ENCODE peak calls at places on chromosomes 4 and X, in four cellular contexts. One of them, this sample, is unnamed. For H3K9me3, the result is how much of the 10 kb centered on the place peaks cover.

GRCh38 chr4:155742310-155743015 is 16.4 kb upstream of the GUCY1B1 start:
- DNase-seq in spleen: no peak
- DNase-seq in mucosa of descending colon: no peak
- DNase-seq in AG04450: no peak
- DNase-seq in this sample: no peak

GRCh38 chr4:86448891-86449290 is 89.0 kb upstream of the MAPK10 start:
- DNase-seq in spleen: no peak
- DNase-seq in mucosa of descending colon: no peak
- DNase-seq in AG04450: no peak
- DNase-seq in this sample: no peak

GRCh38 chrX:155334486-155335316 is at the start of gene CLIC2:
- DNase-seq in spleen: no peak
- DNase-seq in mucosa of descending colon: no peak
- DNase-seq in AG04450: peak
- DNase-seq in this sample: peak

GRCh38 chr4:105555409-105555808 is 3.0 kb downstream of the ARHGEF38 start:
- DNase-seq in spleen: no peak
- DNase-seq in mucosa of descending colon: no peak
- DNase-seq in AG04450: no peak
- DNase-seq in this sample: no peak

GRCh38 chr4:31467781-31468180 is 747.6 kb downstream of the PCDH7 start:
- DNase-seq in spleen: no peak
- DNase-seq in mucosa of descending colon: no peak
- DNase-seq in AG04450: no peak
- DNase-seq in this sample: no peak

GRCh38 chr4:37964734-37965457 is 4.7 kb downstream of the PTTG2 start:
- DNase-seq in spleen: no peak
- DNase-seq in mucosa of descending colon: no peak
- DNase-seq in AG04450: no peak
- DNase-seq in this sample: no peak

GRCh38 chrX:68917799-68918198 is 89.0 kb downstream of the EFNB1 start:
- DNase-seq in spleen: no peak
- DNase-seq in mucosa of descending colon: no peak
- DNase-seq in AG04450: no peak
- DNase-seq in this sample: no peak

GRCh38 chr4:140857111-140857510 is 100.9 kb upstream of the TBC1D9 start:
- DNase-seq in spleen: no peak
- DNase-seq in mucosa of descending colon: no peak
- DNase-seq in AG04450: no peak
- DNase-seq in this sample: no peak

GRCh38 chr4:173516621-173517612 is 13.1 kb downstream of the HAND2 start:
- DNase-seq in spleen: no peak
- DNase-seq in mucosa of descending colon: no peak
- DNase-seq in AG04450: no peak
- DNase-seq in this sample: no peak

GRCh38 chr4:152515678-152516077 is 20.2 kb downstream of the FBXW7 start:
- DNase-seq in spleen: no peak
- DNase-seq in mucosa of descending colon: no peak
- DNase-seq in AG04450: peak
- DNase-seq in this sample: no peak

GRCh38 chr4:72394264-72394663 is 174.8 kb downstream of the ADAMTS3 start:
- DNase-seq in spleen: no peak
- DNase-seq in mucosa of descending colon: no peak
- DNase-seq in AG04450: no peak
- DNase-seq in this sample: no peak

GRCh38 chr4:33482773-33483172 is 2761.5 kb downstream of the ARAP2 start:
- DNase-seq in spleen: no peak
- DNase-seq in mucosa of descending colon: no peak
- DNase-seq in AG04450: no peak
- DNase-seq in this sample: peak

GRCh38 chrX:140467211-140467610 is 37.7 kb downstream of the SOX3 start:
- DNase-seq in spleen: no peak
- DNase-seq in mucosa of descending colon: no peak
- DNase-seq in AG04450: no peak
- DNase-seq in this sample: no peak

GRCh38 chr4:41297832-41298231 is 41.1 kb downstream of the UCHL1 start:
- DNase-seq in spleen: no peak
- DNase-seq in mucosa of descending colon: no peak
- DNase-seq in AG04450: no peak
- DNase-seq in this sample: no peak

GRCh38 chrX:70088281-70088680 is 26.0 kb downstream of the OTUD6A start:
- DNase-seq in spleen: no peak
- DNase-seq in mucosa of descending colon: no peak
- DNase-seq in AG04450: no peak
- DNase-seq in this sample: no peak

GRCh38 chr4:14646831-14647230 is 355.4 kb upstream of the CPEB2 start:
- DNase-seq in spleen: no peak
- DNase-seq in mucosa of descending colon: no peak
- DNase-seq in AG04450: no peak
- DNase-seq in this sample: no peak

GRCh38 chr4:56460085-56460484 is 7.3 kb upstream of the SRP72 start:
- DNase-seq in spleen: no peak
- DNase-seq in mucosa of descending colon: no peak
- DNase-seq in AG04450: no peak
- DNase-seq in this sample: no peak

GRCh38 chr4:55312491-55313101 is 33.4 kb upstream of the SRD5A3 start:
- DNase-seq in spleen: no peak
- DNase-seq in mucosa of descending colon: no peak
- DNase-seq in AG04450: no peak
- DNase-seq in this sample: peak

GRCh38 chr4:40684404-40684803 is 54.7 kb upstream of the RBM47 start:
- DNase-seq in spleen: no peak
- DNase-seq in mucosa of descending colon: no peak
- DNase-seq in AG04450: no peak
- DNase-seq in this sample: no peak

GRCh38 chrX:133590703-133591505 is 175.6 kb upstream of the GPC4 start:
- DNase-seq in spleen: no peak
- DNase-seq in mucosa of descending colon: no peak
- DNase-seq in AG04450: no peak
- DNase-seq in this sample: no peak

GRCh38 chr4:7159923-7160322 is 32.4 kb upstream of the SORCS2 start:
- DNase-seq in spleen: no peak
- DNase-seq in mucosa of descending colon: no peak
- DNase-seq in AG04450: no peak
- DNase-seq in this sample: peak

GRCh38 chrX:24350217-24350616 is 10.2 kb upstream of the SUPT20HL1 start:
- DNase-seq in spleen: no peak
- DNase-seq in mucosa of descending colon: no peak
- DNase-seq in AG04450: no peak
- DNase-seq in this sample: no peak

GRCh38 chr4:143089291-143089690 is 95.4 kb upstream of the USP38 start:
- DNase-seq in spleen: no peak
- DNase-seq in mucosa of descending colon: no peak
- DNase-seq in AG04450: no peak
- DNase-seq in this sample: no peak

GRCh38 chrX:113009837-113010236 is 169.2 kb upstream of the AMOT start:
- DNase-seq in spleen: no peak
- DNase-seq in mucosa of descending colon: no peak
- DNase-seq in AG04450: no peak
- DNase-seq in this sample: no peak

DNA sequence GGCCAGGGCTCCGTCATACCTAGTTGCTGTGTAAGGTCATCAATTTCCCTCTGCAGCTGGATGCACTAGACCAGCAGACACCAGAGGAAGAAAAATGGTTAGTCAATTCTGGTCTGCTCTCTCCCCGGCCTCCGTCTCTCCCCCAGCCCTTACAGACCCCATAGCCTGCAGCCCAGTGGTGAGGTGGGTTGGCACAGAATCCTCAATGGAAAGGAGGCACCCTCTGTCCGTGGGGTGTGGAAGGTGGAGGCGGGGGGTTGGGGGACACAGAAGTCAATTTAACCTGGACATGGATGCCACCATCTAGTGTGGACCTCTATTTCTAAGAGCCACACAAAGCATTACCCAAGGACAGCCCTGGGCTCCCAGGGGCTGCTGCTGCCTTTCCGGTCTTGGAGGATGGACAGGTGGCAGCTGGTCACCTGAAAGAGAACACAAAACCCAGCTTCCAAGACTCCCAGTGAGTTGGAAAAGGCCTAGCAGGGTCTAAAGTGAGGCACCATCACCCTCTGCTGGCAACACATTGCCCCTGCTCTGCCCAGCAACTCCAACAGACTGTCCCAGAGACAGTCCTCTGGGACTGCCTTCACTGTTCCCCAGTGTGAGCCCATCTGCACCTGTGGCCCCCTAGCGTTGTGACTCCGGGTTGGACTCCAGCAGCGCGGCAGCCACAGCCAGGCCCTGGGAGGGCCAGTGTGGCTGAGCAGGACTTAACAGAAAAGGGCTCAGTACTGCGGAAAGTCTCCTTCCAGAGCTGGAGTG is 40.1 kb upstream of the NHSL2 start:
- DNase-seq in spleen: no peak
- DNase-seq in mucosa of descending colon: no peak
- DNase-seq in AG04450: no peak
- DNase-seq in this sample: no peak
- TF ChIP-seq CTCF in spleen: no peak
- TF ChIP-seq CTCF in mucosa of descending colon: no peak
- TF ChIP-seq CTCF in AG04450: peak
- TF ChIP-seq CTCF in this sample: no peak

DNA sequence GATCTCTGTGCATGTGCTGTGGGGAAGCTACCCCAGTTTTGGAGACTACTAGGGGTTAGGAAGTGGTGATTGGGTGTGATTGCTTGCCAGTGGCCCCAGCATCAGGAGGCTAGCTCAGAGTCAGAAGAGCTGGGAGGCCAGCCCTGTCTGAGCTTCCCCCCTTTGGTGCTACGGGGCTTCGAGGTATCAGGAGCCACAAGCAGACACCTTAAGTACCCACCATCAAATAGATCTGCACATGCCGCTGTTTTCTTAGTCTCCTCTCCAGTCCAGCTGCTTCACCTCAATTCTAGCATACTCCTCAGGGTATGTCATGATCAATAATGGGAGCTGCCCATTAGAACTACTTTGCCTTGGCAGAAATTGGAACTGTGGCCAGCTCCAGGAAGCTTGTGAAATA is 10.8 kb upstream of the PPEF1 start:
- DNase-seq in spleen: no peak
- DNase-seq in mucosa of descending colon: no peak
- DNase-seq in AG04450: no peak
- DNase-seq in this sample: no peak
- H3K9me3 ChIP-seq in spleen: under half
- H3K9me3 ChIP-seq in mucosa of descending colon: under half
- H3K9me3 ChIP-seq in AG04450: under half
- H3K9me3 ChIP-seq in this sample: under half

GRCh38 chr4:39235701-39236100 is 53.4 kb downstream of the WDR19 start:
- DNase-seq in spleen: no peak
- DNase-seq in mucosa of descending colon: no peak
- DNase-seq in AG04450: no peak
- DNase-seq in this sample: no peak

GRCh38 chr4:39233114-39233513 is 50.8 kb downstream of the WDR19 start:
- DNase-seq in spleen: no peak
- DNase-seq in mucosa of descending colon: no peak
- DNase-seq in AG04450: no peak
- DNase-seq in this sample: no peak

GRCh38 chr4:39232100-39232499 is 49.8 kb downstream of the WDR19 start:
- DNase-seq in spleen: no peak
- DNase-seq in mucosa of descending colon: no peak
- DNase-seq in AG04450: no peak
- DNase-seq in this sample: no peak

GRCh38 chr4:39235021-39235420 is 52.7 kb downstream of the WDR19 start:
- DNase-seq in spleen: no peak
- DNase-seq in mucosa of descending colon: no peak
- DNase-seq in AG04450: no peak
- DNase-seq in this sample: no peak

DNA sequence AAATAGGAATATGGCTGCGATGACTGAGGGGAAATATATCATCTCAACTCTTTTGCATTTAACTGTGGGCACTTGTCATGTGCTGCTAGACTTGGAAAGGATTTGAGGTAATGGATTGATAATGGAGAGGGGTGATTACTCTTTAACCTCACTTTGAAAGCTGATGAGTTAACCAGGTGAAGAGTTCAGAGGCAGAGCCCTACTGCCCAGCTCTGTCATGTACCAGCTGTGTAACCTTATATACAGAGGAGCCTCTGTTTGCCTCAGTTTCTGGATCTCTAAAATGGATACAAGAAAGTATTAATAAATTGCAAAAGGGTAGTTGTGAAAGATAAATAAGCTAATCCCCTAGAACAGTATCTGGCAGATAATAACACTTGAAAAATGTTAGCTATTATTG is 51.5 kb downstream of the WDR19 start:
- DNase-seq in spleen: no peak
- DNase-seq in mucosa of descending colon: no peak
- DNase-seq in AG04450: no peak
- DNase-seq in this sample: no peak
- TF ChIP-seq CTCF in spleen: no peak
- TF ChIP-seq CTCF in mucosa of descending colon: no peak
- TF ChIP-seq CTCF in AG04450: no peak
- TF ChIP-seq CTCF in this sample: no peak

GRCh38 chr4:23811045-23811620 is 78.7 kb downstream of the PPARGC1A start:
- DNase-seq in spleen: no peak
- DNase-seq in mucosa of descending colon: no peak
- DNase-seq in AG04450: no peak
- DNase-seq in this sample: no peak
- H3K9me3 ChIP-seq in spleen: under half
- H3K9me3 ChIP-seq in mucosa of descending colon: under half
- H3K9me3 ChIP-seq in AG04450: under half
- H3K9me3 ChIP-seq in this sample: under half

DNA sequence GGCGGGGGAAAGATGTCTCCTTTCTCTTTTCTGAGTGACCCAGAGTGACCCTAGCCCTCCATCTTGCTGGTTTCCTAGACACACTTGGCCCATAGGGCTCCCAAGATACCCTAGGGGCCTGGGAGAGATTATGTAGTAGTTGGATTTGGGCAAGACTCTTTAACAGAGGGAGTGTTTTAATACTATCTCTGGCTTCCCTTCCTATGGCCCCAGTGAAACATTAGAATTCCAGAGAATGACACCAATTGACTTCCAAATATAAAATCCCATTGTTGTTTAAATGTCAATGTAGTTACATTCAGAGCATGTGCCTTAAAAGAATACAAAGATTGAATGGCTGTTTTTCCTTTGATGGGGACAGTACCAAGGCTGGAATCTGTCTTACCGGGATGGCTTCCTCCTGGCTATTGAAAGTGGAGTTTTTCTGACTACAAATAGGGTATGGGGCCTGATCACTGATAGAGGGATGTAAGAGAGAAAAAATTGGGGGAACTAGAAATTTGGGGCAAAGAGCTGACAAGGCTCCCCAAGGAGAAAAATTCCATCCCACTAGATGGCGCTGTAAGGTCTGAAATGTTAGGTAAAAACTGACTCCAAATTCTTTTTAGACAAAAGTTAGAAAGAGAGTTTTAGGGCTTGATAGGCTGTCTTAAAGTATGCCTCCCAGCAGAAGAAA is 10.7 kb downstream of the TENT5D start:
- DNase-seq in spleen: no peak
- DNase-seq in mucosa of descending colon: no peak
- DNase-seq in AG04450: no peak
- DNase-seq in this sample: no peak
- TF ChIP-seq CTCF in spleen: no peak
- TF ChIP-seq CTCF in mucosa of descending colon: no peak
- TF ChIP-seq CTCF in AG04450: no peak
- TF ChIP-seq CTCF in this sample: no peak

GRCh38 chrX:45952030-45952429 is 593.2 kb downstream of the ZNF674 start:
- DNase-seq in spleen: no peak
- DNase-seq in mucosa of descending colon: no peak
- DNase-seq in AG04450: no peak
- DNase-seq in this sample: no peak

GRCh38 chrX:45959567-45959966 is 585.7 kb downstream of the ZNF674 start:
- DNase-seq in spleen: no peak
- DNase-seq in mucosa of descending colon: no peak
- DNase-seq in AG04450: no peak
- DNase-seq in this sample: no peak

GRCh38 chrX:45956222-45956867 is 588.9 kb downstream of the ZNF674 start:
- DNase-seq in spleen: no peak
- DNase-seq in mucosa of descending colon: no peak
- DNase-seq in AG04450: no peak
- DNase-seq in this sample: no peak

GRCh38 chrX:45954026-45954425 is 591.2 kb downstream of the ZNF674 start:
- DNase-seq in spleen: no peak
- DNase-seq in mucosa of descending colon: no peak
- DNase-seq in AG04450: no peak
- DNase-seq in this sample: no peak
- H3K9me3 ChIP-seq in spleen: under half
- H3K9me3 ChIP-seq in mucosa of descending colon: under half
- H3K9me3 ChIP-seq in AG04450: under half
- H3K9me3 ChIP-seq in this sample: under half